ENCODE peak calls at places on chromosomes 11 and 22, in four cellular contexts. Q is A549, F is HEK293T, X is K562. I is an unnamed sample.

GRCh38 chr22:37019309-37020191 is at the start of the genes MPST and TST:
- DNase-seq in X (peak), Q (no peak), F (peak), I (peak)

GRCh38 chr11:18383388-18384156 is 10.8 kb upstream of the LDHA start:
- DNase-seq in F (peak), Q (peak), X (peak), I (peak)

GRCh38 chr11:22976146-22976545 is 115.9 kb upstream of the CCDC179 start:
- DNase-seq in F (no peak), Q (no peak), X (no peak), I (peak)

GRCh38 chr11:44793350-44794090 is 66.8 kb downstream of the TSPAN18 start:
- DNase-seq in X (peak), F (no peak), Q (no peak), I (peak)

GRCh38 chr11:32187106-32187505 is 96.2 kb downstream of the RCN1 start:
- DNase-seq in F (no peak), Q (no peak), X (no peak), I (no peak)

GRCh38 chr22:39529487-39529851 is 3.1 kb downstream of the RPS19BP1 start:
- DNase-seq in X (no peak), Q (no peak), F (no peak), I (no peak)

GRCh38 chr11:110438017-110438416 is 8.3 kb downstream of the FDX1 start:
- DNase-seq in Q (no peak), X (no peak), F (no peak), I (no peak)

GRCh38 chr11:130448416-130449068 is at the start of gene ADAMTS15:
- DNase-seq in X (no peak), F (peak), Q (peak), I (peak)

GRCh38 chr22:30575011-30575671 is 676 bp upstream of the GAL3ST1 start:
- DNase-seq in Q (no peak), F (no peak), X (no peak), I (peak)

DNA sequence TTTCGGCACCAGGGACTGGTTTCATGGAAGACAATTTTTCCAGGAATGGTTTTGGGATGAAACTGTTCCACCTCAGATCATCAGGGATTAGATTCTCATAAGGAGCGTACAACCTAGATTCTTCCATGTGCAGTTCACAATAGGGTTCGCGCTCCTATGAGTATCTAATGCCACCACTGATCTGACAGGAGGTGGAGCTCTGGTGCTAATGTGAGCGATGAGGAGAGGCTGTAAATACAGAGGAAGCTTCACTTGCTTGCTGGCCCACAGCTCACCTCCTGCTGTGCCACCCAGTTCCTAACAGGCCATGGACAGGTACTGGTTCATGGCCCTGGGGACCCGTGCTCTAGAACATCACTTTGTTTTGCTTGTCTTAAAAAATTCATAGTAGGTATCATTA is 41.8 kb upstream of the AMPD3 start:
- DNase-seq in F (no peak), X (peak), Q (no peak), I (peak)
- TF ChIP-seq BHLHE40 in F (no peak), X (no peak), Q (no peak), I (no peak)

GRCh38 chr11:7931168-7931567 is at the start of gene OR10A6:
- DNase-seq in F (no peak), X (no peak), Q (no peak), I (no peak)

GRCh38 chr11:7941141-7941540 is 367 bp downstream of the OR10A3 start:
- DNase-seq in F (no peak), X (no peak), Q (no peak), I (no peak)

GRCh38 chr11:7941608-7942007 is at the start of gene OR10A3:
- DNase-seq in F (no peak), Q (no peak), X (no peak), I (no peak)

GRCh38 chr11:7936615-7937014 is 4.9 kb downstream of the OR10A3 start:
- DNase-seq in X (no peak), Q (no peak), F (no peak), I (no peak)
- TF ChIP-seq BHLHE40 in X (no peak), Q (no peak), F (no peak), I (no peak)

GRCh38 chr22:47367993-47368945 is 605.8 kb downstream of the TBC1D22A start:
- DNase-seq in Q (no peak), F (no peak), X (no peak), I (no peak)
- TF ChIP-seq BHLHE40 in Q (no peak), F (no peak), X (no peak), I (no peak)

GRCh38 chr22:41695211-41695610 is 4.1 kb upstream of the MEI1 start:
- DNase-seq in F (no peak), X (no peak), Q (no peak), I (no peak)

GRCh38 chr22:41688365-41689211 is at the start of gene SNU13:
- DNase-seq in X (peak), Q (peak), F (peak), I (peak)

GRCh38 chr22:41687901-41688364 is 734 bp downstream of the SNU13 start:
- DNase-seq in F (peak), X (peak), Q (no peak), I (peak)

DNA sequence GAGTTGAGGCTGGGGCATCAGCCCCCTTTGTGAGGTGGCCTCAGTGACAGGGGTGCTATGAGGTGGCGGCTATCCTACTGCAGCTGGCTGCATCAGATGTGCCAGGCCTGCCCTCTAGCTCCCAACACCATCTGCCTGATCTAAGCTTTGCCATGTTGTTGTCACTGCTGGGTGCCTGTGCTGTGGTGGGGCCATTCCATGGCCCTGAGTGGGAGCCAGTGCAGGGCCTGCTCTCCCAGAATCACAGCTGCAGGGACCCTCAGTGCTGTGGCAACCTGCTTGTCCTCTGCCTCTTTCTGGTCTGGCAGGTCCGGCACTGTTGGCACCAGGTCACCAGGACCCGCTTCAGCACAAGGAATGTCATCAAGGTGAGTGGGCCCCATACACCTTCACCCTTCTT is 1.8 kb upstream of the SNU13 start:
- DNase-seq in Q (no peak), F (no peak), X (no peak), I (no peak)
- TF ChIP-seq BHLHE40 in Q (no peak), F (no peak), X (no peak), I (no peak)

DNA sequence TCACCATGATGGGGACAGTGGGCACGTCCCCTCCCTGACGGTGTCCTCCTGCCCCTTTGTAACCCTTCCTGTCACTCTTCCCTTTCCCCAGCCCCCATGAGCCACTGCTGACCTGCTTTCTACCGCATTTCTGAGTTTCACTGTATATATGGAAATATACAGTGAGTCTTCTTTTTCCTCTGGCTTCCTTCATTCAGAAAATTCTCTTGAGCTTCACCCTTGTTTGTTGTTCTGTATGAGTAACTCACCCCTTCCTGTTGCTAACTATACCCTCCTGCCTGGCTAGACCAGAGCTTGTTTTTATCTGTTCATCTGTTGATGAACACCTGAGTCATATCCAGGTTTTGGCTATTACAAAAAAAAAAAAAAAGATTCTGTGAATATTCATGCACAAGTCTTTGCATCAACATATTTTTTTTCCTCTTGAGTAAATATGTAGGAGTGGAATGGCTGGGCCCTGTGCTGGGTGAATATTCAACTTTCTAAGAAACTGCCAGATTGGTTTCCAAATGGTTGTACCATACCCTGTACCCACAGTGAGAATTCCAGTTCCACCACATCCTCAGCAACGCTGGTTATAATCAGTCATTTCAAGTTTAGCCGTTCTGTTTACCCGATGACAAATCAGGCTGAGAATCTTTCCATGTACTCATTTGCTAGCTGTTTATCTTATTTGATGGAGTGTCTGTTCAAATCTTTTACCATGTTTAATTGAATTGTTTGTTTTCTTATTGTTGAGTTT is 62.0 kb downstream of the IGF2 start:
- DNase-seq in Q (peak), X (no peak), F (no peak), I (peak)
- TF ChIP-seq BHLHE40 in Q (no peak), X (no peak), F (no peak), I (no peak)

GRCh38 chr11:83361831-83362230 is 75.7 kb upstream of the CCDC90B start:
- DNase-seq in F (no peak), X (no peak), Q (no peak), I (no peak)
- TF ChIP-seq BHLHE40 in F (no peak), X (no peak), Q (no peak), I (no peak)